ENCODE peak calls at places on chromosome 15, in five cellular contexts. E is activated T-cell treated with anti-CD3 and anti-CD28 coated beads, Interleukin-2, amount 50 U/mL, for 72 hours; I is activated CD8-positive, alpha-beta memory T cell treated with anti-CD3 and anti-CD28 coated beads for 24 hours; V is GM13976; O is HL-60. T is an unnamed sample.

GRCh38 chr15:66023322-66023972 is 154.2 kb downstream of the RAB11A start:
- DNase-seq in E (no peak), I (no peak), O (no peak), V (no peak), T (no peak)

GRCh38 chr15:69658401-69658945 is 205.9 kb downstream of the RPLP1 start:
- DNase-seq in I (no peak), V (no peak), O (no peak), E (no peak), T (no peak)

GRCh38 chr15:58929891-58930416 is 3.5 kb downstream of the SLTM start:
- DNase-seq in I (no peak), E (no peak), O (no peak), V (no peak), T (no peak)

GRCh38 chr15:88218557-88219214 is 37.9 kb downstream of the NTRK3 start:
- DNase-seq in I (no peak), O (no peak), V (no peak), E (no peak), T (no peak)

GRCh38 chr15:43146187-43146586 is 12.8 kb downstream of the TMEM62 start:
- DNase-seq in I (no peak), E (no peak), V (no peak), O (no peak), T (no peak)

GRCh38 chr15:43441316-43441715 is 51.6 kb downstream of the TP53BP1 start:
- DNase-seq in O (no peak), V (peak), I (no peak), E (peak), T (no peak)

GRCh38 chr15:96053039-96054021 is 277.2 kb upstream of the NR2F2 start:
- DNase-seq in O (no peak), E (no peak), I (peak), V (no peak), T (no peak)

GRCh38 chr15:25682349-25682748 is 180.8 kb downstream of the ATP10A start:
- DNase-seq in O (no peak), E (no peak), I (no peak), V (no peak), T (no peak)

GRCh38 chr15:40340740-40341400 is at the start of gene CCDC9B:
- DNase-seq in I (no peak), E (no peak), V (no peak), O (peak), T (no peak)

GRCh38 chr15:43238691-43239131 is 17.9 kb upstream of the EPB42 start:
- DNase-seq in I (peak), V (no peak), O (peak), E (no peak), T (no peak)

GRCh38 chr15:29800441-29801366 is 21.6 kb downstream of the TJP1 start:
- DNase-seq in E (no peak), I (no peak), V (no peak), O (no peak), T (no peak)

GRCh38 chr15:79962178-79962577 is 8.8 kb downstream of the BCL2A1 start:
- DNase-seq in E (no peak), V (no peak), I (no peak), O (peak), T (peak)

GRCh38 chr15:76647612-76648011 is 257.5 kb downstream of the SCAPER start:
- DNase-seq in O (no peak), E (no peak), I (no peak), V (no peak), T (no peak)

GRCh38 chr15:39888809-39889208 is 31.3 kb downstream of the GPR176 start:
- DNase-seq in O (no peak), V (no peak), E (no peak), I (no peak), T (no peak)

GRCh38 chr15:41567870-41568269 is 8.9 kb downstream of the TYRO3 start:
- DNase-seq in V (peak), O (no peak), E (no peak), I (no peak), T (no peak)

GRCh38 chr15:101437618-101438481 is 51.7 kb downstream of the PCSK6 start:
- DNase-seq in V (no peak), I (peak), E (no peak), O (no peak), T (no peak)

GRCh38 chr15:58962662-58963565 is 24.5 kb upstream of the RNF111 start:
- DNase-seq in V (no peak), E (no peak), O (no peak), I (no peak), T (no peak)

GRCh38 chr15:37019479-37020433 is 80.6 kb downstream of the MEIS2 start:
- DNase-seq in E (no peak), O (no peak), V (no peak), I (no peak), T (no peak)

GRCh38 chr15:90063733-90064247 is 38.5 kb downstream of the IDH2 start:
- DNase-seq in I (no peak), V (no peak), O (peak), E (no peak), T (peak)

GRCh38 chr15:60574801-60575631 is 96.1 kb upstream of the ICE2 start:
- DNase-seq in O (no peak), V (no peak), I (no peak), E (peak), T (no peak)

GRCh38 chr15:63879211-63879610 is 45.5 kb upstream of the HERC1 start:
- DNase-seq in V (no peak), O (no peak), I (no peak), E (no peak), T (no peak)

GRCh38 chr15:62125763-62126162 is 39.3 kb downstream of the C2CD4B start:
- DNase-seq in V (no peak), O (no peak), I (no peak), E (no peak), T (no peak)

GRCh38 chr15:60720084-60720483 is 241.1 kb upstream of the ICE2 start:
- DNase-seq in I (peak), V (no peak), O (no peak), E (peak), T (no peak)

GRCh38 chr15:55827204-55827603 is 84.3 kb upstream of the PRTG start:
- DNase-seq in E (no peak), O (no peak), V (no peak), I (no peak), T (no peak)